ENCODE peak calls at places on chromosomes 5 and 9, in nine cellular contexts. One of them, this sample, is unnamed.

GRCh38 chr5:174545926-174546325 is 178.5 kb upstream of the MSX2 start:
- DNase-seq in lower leg skin: no peak
- DNase-seq in glutamatergic neuron: no peak
- DNase-seq in epithelial cell of esophagus: no peak
- DNase-seq in coronary artery: no peak
- DNase-seq in MCF 10A: no peak
- DNase-seq in pancreas: no peak
- DNase-seq in endodermal cell: no peak
- DNase-seq in psoas muscle: no peak
- DNase-seq in this sample: no peak

GRCh38 chr5:95963650-95964410 is 2.2 kb upstream of the ELL2 start:
- DNase-seq in lower leg skin: no peak
- DNase-seq in glutamatergic neuron: no peak
- DNase-seq in epithelial cell of esophagus: peak
- DNase-seq in coronary artery: no peak
- DNase-seq in MCF 10A: peak
- DNase-seq in pancreas: no peak
- DNase-seq in endodermal cell: no peak
- DNase-seq in psoas muscle: no peak
- DNase-seq in this sample: no peak

GRCh38 chr5:146359836-146360235 is 21.2 kb downstream of the POU4F3 start:
- DNase-seq in lower leg skin: no peak
- DNase-seq in glutamatergic neuron: no peak
- DNase-seq in epithelial cell of esophagus: no peak
- DNase-seq in coronary artery: no peak
- DNase-seq in MCF 10A: no peak
- DNase-seq in pancreas: no peak
- DNase-seq in endodermal cell: no peak
- DNase-seq in psoas muscle: no peak
- DNase-seq in this sample: no peak

GRCh38 chr5:137708796-137709559 is 26.9 kb downstream of the KLHL3 start:
- DNase-seq in lower leg skin: no peak
- DNase-seq in glutamatergic neuron: no peak
- DNase-seq in epithelial cell of esophagus: no peak
- DNase-seq in coronary artery: no peak
- DNase-seq in MCF 10A: no peak
- DNase-seq in pancreas: no peak
- DNase-seq in endodermal cell: peak
- DNase-seq in psoas muscle: no peak
- DNase-seq in this sample: no peak

GRCh38 chr5:2906302-2907090 is 155.0 kb upstream of the IRX2 start:
- DNase-seq in lower leg skin: peak
- DNase-seq in glutamatergic neuron: no peak
- DNase-seq in epithelial cell of esophagus: no peak
- DNase-seq in coronary artery: peak
- DNase-seq in MCF 10A: no peak
- DNase-seq in pancreas: no peak
- DNase-seq in endodermal cell: peak
- DNase-seq in psoas muscle: no peak
- DNase-seq in this sample: no peak

GRCh38 chr9:1871486-1872181 is 143.5 kb upstream of the SMARCA2 start:
- DNase-seq in lower leg skin: no peak
- DNase-seq in glutamatergic neuron: no peak
- DNase-seq in epithelial cell of esophagus: peak
- DNase-seq in coronary artery: no peak
- DNase-seq in MCF 10A: peak
- DNase-seq in pancreas: no peak
- DNase-seq in endodermal cell: peak
- DNase-seq in psoas muscle: no peak
- DNase-seq in this sample: no peak

GRCh38 chr5:174735498-174736350 is 11.3 kb downstream of the MSX2 start:
- DNase-seq in lower leg skin: no peak
- DNase-seq in glutamatergic neuron: no peak
- DNase-seq in epithelial cell of esophagus: no peak
- DNase-seq in coronary artery: no peak
- DNase-seq in MCF 10A: peak
- DNase-seq in pancreas: no peak
- DNase-seq in endodermal cell: peak
- DNase-seq in psoas muscle: no peak
- DNase-seq in this sample: peak

GRCh38 chr9:109113239-109113638 is 6.5 kb downstream of the TMEM245 start:
- DNase-seq in lower leg skin: no peak
- DNase-seq in glutamatergic neuron: no peak
- DNase-seq in epithelial cell of esophagus: no peak
- DNase-seq in coronary artery: no peak
- DNase-seq in MCF 10A: no peak
- DNase-seq in pancreas: no peak
- DNase-seq in endodermal cell: no peak
- DNase-seq in psoas muscle: no peak
- DNase-seq in this sample: no peak

GRCh38 chr5:138726848-138727247 is 26.4 kb upstream of the CTNNA1 start:
- DNase-seq in lower leg skin: no peak
- DNase-seq in glutamatergic neuron: no peak
- DNase-seq in epithelial cell of esophagus: no peak
- DNase-seq in coronary artery: no peak
- DNase-seq in MCF 10A: no peak
- DNase-seq in pancreas: no peak
- DNase-seq in endodermal cell: no peak
- DNase-seq in psoas muscle: no peak
- DNase-seq in this sample: no peak

GRCh38 chr9:33375238-33375840 is 27.0 kb downstream of the AQP7 start:
- DNase-seq in lower leg skin: no peak
- DNase-seq in glutamatergic neuron: no peak
- DNase-seq in epithelial cell of esophagus: no peak
- DNase-seq in coronary artery: no peak
- DNase-seq in MCF 10A: no peak
- DNase-seq in pancreas: no peak
- DNase-seq in endodermal cell: peak
- DNase-seq in psoas muscle: no peak
- DNase-seq in this sample: peak

GRCh38 chr9:72322259-72322658 is 42.7 kb downstream of the ZFAND5 start:
- DNase-seq in lower leg skin: no peak
- DNase-seq in glutamatergic neuron: no peak
- DNase-seq in epithelial cell of esophagus: no peak
- DNase-seq in coronary artery: no peak
- DNase-seq in MCF 10A: no peak
- DNase-seq in pancreas: no peak
- DNase-seq in endodermal cell: no peak
- DNase-seq in psoas muscle: no peak
- DNase-seq in this sample: no peak

GRCh38 chr9:85425153-85425611 is 316.6 kb downstream of the AGTPBP1 start:
- DNase-seq in lower leg skin: peak
- DNase-seq in glutamatergic neuron: peak
- DNase-seq in epithelial cell of esophagus: peak
- DNase-seq in coronary artery: no peak
- DNase-seq in MCF 10A: peak
- DNase-seq in pancreas: peak
- DNase-seq in endodermal cell: peak
- DNase-seq in psoas muscle: peak
- DNase-seq in this sample: peak

GRCh38 chr5:73464016-73464745 is 15.6 kb upstream of the FOXD1 start:
- DNase-seq in lower leg skin: no peak
- DNase-seq in glutamatergic neuron: no peak
- DNase-seq in epithelial cell of esophagus: no peak
- DNase-seq in coronary artery: no peak
- DNase-seq in MCF 10A: no peak
- DNase-seq in pancreas: no peak
- DNase-seq in endodermal cell: no peak
- DNase-seq in psoas muscle: peak
- DNase-seq in this sample: no peak

GRCh38 chr5:61603211-61603908 is 271.3 kb downstream of the ZSWIM6 start:
- DNase-seq in lower leg skin: no peak
- DNase-seq in glutamatergic neuron: no peak
- DNase-seq in epithelial cell of esophagus: peak
- DNase-seq in coronary artery: no peak
- DNase-seq in MCF 10A: peak
- DNase-seq in pancreas: no peak
- DNase-seq in endodermal cell: peak
- DNase-seq in psoas muscle: no peak
- DNase-seq in this sample: no peak
- TF ChIP-seq CTCF in lower leg skin: no peak
- TF ChIP-seq CTCF in glutamatergic neuron: no peak
- TF ChIP-seq CTCF in epithelial cell of esophagus: no peak
- TF ChIP-seq CTCF in coronary artery: peak
- TF ChIP-seq CTCF in MCF 10A: no peak
- TF ChIP-seq CTCF in pancreas: no peak
- TF ChIP-seq CTCF in endodermal cell: no peak
- TF ChIP-seq CTCF in psoas muscle: no peak
- TF ChIP-seq CTCF in this sample: no peak

DNA sequence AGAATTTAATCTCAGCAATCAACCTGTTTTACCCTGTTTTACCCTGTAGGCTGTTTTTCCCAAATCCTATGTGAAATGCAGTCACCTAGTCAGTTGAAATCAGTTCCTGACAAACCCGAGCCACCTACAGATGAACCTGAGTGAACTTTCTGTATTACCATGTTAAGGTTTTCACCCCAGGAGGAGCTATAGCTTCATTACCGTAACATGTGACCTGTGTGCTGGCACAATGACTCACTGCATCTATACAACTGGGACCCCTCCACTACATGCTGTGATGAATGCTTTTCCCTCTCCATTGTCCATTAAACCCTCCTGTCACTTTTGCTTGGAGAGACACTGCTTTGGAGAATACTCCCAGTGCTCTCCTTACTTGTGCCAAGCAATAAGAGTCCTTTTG is 1974.8 kb downstream of the EFNA5 start:
- DNase-seq in lower leg skin: no peak
- DNase-seq in glutamatergic neuron: no peak
- DNase-seq in epithelial cell of esophagus: no peak
- DNase-seq in coronary artery: no peak
- DNase-seq in MCF 10A: no peak
- DNase-seq in pancreas: no peak
- DNase-seq in endodermal cell: peak
- DNase-seq in psoas muscle: no peak
- DNase-seq in this sample: no peak
- TF ChIP-seq CTCF in lower leg skin: no peak
- TF ChIP-seq CTCF in glutamatergic neuron: no peak
- TF ChIP-seq CTCF in epithelial cell of esophagus: no peak
- TF ChIP-seq CTCF in coronary artery: no peak
- TF ChIP-seq CTCF in MCF 10A: no peak
- TF ChIP-seq CTCF in pancreas: no peak
- TF ChIP-seq CTCF in endodermal cell: peak
- TF ChIP-seq CTCF in psoas muscle: no peak
- TF ChIP-seq CTCF in this sample: no peak

GRCh38 chr9:114285166-114285867 is 37.6 kb upstream of the ORM1 start:
- DNase-seq in lower leg skin: no peak
- DNase-seq in glutamatergic neuron: peak
- DNase-seq in epithelial cell of esophagus: peak
- DNase-seq in coronary artery: peak
- DNase-seq in MCF 10A: peak
- DNase-seq in pancreas: peak
- DNase-seq in endodermal cell: peak
- DNase-seq in psoas muscle: peak
- DNase-seq in this sample: peak
- TF ChIP-seq CTCF in lower leg skin: no peak
- TF ChIP-seq CTCF in glutamatergic neuron: no peak
- TF ChIP-seq CTCF in epithelial cell of esophagus: no peak
- TF ChIP-seq CTCF in coronary artery: no peak
- TF ChIP-seq CTCF in MCF 10A: no peak
- TF ChIP-seq CTCF in pancreas: no peak
- TF ChIP-seq CTCF in endodermal cell: no peak
- TF ChIP-seq CTCF in psoas muscle: no peak
- TF ChIP-seq CTCF in this sample: no peak

DNA sequence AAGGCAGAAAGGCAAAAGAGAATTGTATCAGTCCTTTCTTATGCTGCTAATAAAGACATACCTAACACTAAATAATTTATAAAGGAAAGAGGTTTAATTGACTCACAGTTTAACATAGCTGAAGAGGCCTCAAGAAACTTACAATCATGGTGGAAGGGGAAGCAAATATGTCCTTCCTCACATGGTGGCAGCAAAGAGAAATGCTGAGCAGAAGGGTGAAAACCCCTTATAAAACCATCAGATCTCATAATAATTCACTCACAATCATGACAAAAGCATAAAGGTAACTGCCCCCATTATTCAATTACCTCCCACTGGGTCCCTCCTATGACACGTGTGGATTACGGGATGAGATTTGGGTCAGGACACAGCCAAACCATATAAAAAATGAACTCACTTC is 312.5 kb upstream of the PTGER4 start:
- DNase-seq in lower leg skin: no peak
- DNase-seq in glutamatergic neuron: no peak
- DNase-seq in epithelial cell of esophagus: no peak
- DNase-seq in coronary artery: no peak
- DNase-seq in MCF 10A: no peak
- DNase-seq in pancreas: no peak
- DNase-seq in endodermal cell: no peak
- DNase-seq in psoas muscle: no peak
- DNase-seq in this sample: no peak
- TF ChIP-seq CTCF in lower leg skin: no peak
- TF ChIP-seq CTCF in glutamatergic neuron: no peak
- TF ChIP-seq CTCF in epithelial cell of esophagus: peak
- TF ChIP-seq CTCF in coronary artery: no peak
- TF ChIP-seq CTCF in MCF 10A: peak
- TF ChIP-seq CTCF in pancreas: no peak
- TF ChIP-seq CTCF in endodermal cell: peak
- TF ChIP-seq CTCF in psoas muscle: no peak
- TF ChIP-seq CTCF in this sample: no peak

GRCh38 chr9:83772860-83773259 is 44.7 kb downstream of the GKAP1 start:
- DNase-seq in lower leg skin: no peak
- DNase-seq in glutamatergic neuron: no peak
- DNase-seq in epithelial cell of esophagus: no peak
- DNase-seq in coronary artery: no peak
- DNase-seq in MCF 10A: no peak
- DNase-seq in pancreas: no peak
- DNase-seq in endodermal cell: no peak
- DNase-seq in psoas muscle: no peak
- DNase-seq in this sample: no peak
- TF ChIP-seq CTCF in lower leg skin: no peak
- TF ChIP-seq CTCF in glutamatergic neuron: no peak
- TF ChIP-seq CTCF in epithelial cell of esophagus: no peak
- TF ChIP-seq CTCF in coronary artery: no peak
- TF ChIP-seq CTCF in MCF 10A: no peak
- TF ChIP-seq CTCF in pancreas: no peak
- TF ChIP-seq CTCF in endodermal cell: no peak
- TF ChIP-seq CTCF in psoas muscle: no peak
- TF ChIP-seq CTCF in this sample: no peak

GRCh38 chr5:8756498-8757084 is 789.3 kb downstream of the SEMA5A start:
- DNase-seq in lower leg skin: no peak
- DNase-seq in glutamatergic neuron: no peak
- DNase-seq in epithelial cell of esophagus: peak
- DNase-seq in coronary artery: no peak
- DNase-seq in MCF 10A: peak
- DNase-seq in pancreas: no peak
- DNase-seq in endodermal cell: peak
- DNase-seq in psoas muscle: no peak
- DNase-seq in this sample: peak
- TF ChIP-seq CTCF in lower leg skin: no peak
- TF ChIP-seq CTCF in glutamatergic neuron: no peak
- TF ChIP-seq CTCF in epithelial cell of esophagus: peak
- TF ChIP-seq CTCF in coronary artery: no peak
- TF ChIP-seq CTCF in MCF 10A: peak
- TF ChIP-seq CTCF in pancreas: no peak
- TF ChIP-seq CTCF in endodermal cell: peak
- TF ChIP-seq CTCF in psoas muscle: no peak
- TF ChIP-seq CTCF in this sample: peak